ENCODE peak calls at places on chromosome 1, in seven cellular contexts. D is stomach; R is omental fat pad; X is stimulated activated CD4-positive, alpha-beta T cell treated with anti-CD3 and anti-CD28 coated beads, Interleukin-4, amount 100 ng/mL, for 4 hours; I is NCI-H1417; W is suprapubic skin; M is dermis microvascular lymphatic vessel endothelial cell. F is an unnamed sample.
A peak's percentile ranks its signal among the peaks of the same experiment; 100 is the strongest.

GRCh38 chr1:168288311-168289052 is 7.8 kb downstream of the TBX19 start:
- DNase-seq in D (no peak), R (no peak), X (no peak), I (no peak), W (no peak), M (no peak), F (no peak)

GRCh38 chr1:97759078-97759477 is 161.8 kb downstream of the DPYD start:
- DNase-seq in D (no peak), R (no peak), X (no peak), I (no peak), W (no peak), M (no peak), F (no peak)

GRCh38 chr1:162404550-162405160 is 7.3 kb downstream of the SH2D1B start:
- DNase-seq in D (no peak), R (no peak), X (no peak), I (no peak), W (no peak), M (no peak), F (no peak)

GRCh38 chr1:151060241-151061011 is at the start of gene MLLT11:
- DNase-seq in D (no peak), R (no peak), X (no peak), I (peak; percentile 94), W (no peak), M (no peak), F (no peak)

GRCh38 chr1:44327679-44328491 is 27.2 kb downstream of the ERI3 start:
- DNase-seq in D (peak; percentile 79), R (peak; percentile 94), X (no peak), I (peak; percentile 44), W (peak; percentile 93), M (peak; percentile 96), F (peak; percentile 99)

GRCh38 chr1:159040206-159040605 is 30.5 kb downstream of the IFI16 start:
- DNase-seq in D (no peak), R (no peak), X (no peak), I (no peak), W (no peak), M (no peak), F (no peak)

GRCh38 chr1:10866314-10867091 is 70.1 kb upstream of the CASZ1 start:
- DNase-seq in D (no peak), R (no peak), X (peak; percentile 39), I (peak; percentile 28), W (no peak), M (no peak), F (no peak)

GRCh38 chr1:31509124-31510072 is 66.9 kb upstream of the TINAGL1 start:
- DNase-seq in D (no peak), R (no peak), X (no peak), I (no peak), W (no peak), M (no peak), F (no peak)

GRCh38 chr1:65389296-65389695 is 31.2 kb upstream of the LEPR start:
- DNase-seq in D (no peak), R (no peak), X (no peak), I (no peak), W (no peak), M (no peak), F (no peak)

GRCh38 chr1:26999440-26999987 is 6.0 kb downstream of the TRNP1 start:
- DNase-seq in D (peak; percentile 58), R (no peak), X (no peak), I (peak; percentile 29), W (peak; percentile 76), M (no peak), F (peak; percentile 97)

GRCh38 chr1:8439015-8439702 is 121.2 kb downstream of the SLC45A1 start:
- DNase-seq in D (peak; percentile 76), R (peak; percentile 48), X (no peak), I (peak; percentile 90), W (peak; percentile 85), M (peak; percentile 82), F (no peak)

GRCh38 chr1:233575450-233575849 is 38.5 kb upstream of the KCNK1 start:
- DNase-seq in D (no peak), R (no peak), X (no peak), I (no peak), W (no peak), M (no peak), F (no peak)

GRCh38 chr1:221089273-221089672 is 210.0 kb downstream of the HLX start:
- DNase-seq in D (no peak), R (no peak), X (no peak), I (no peak), W (no peak), M (no peak), F (no peak)

GRCh38 chr1:115723756-115724155 is 44.8 kb downstream of the CASQ2 start:
- DNase-seq in D (no peak), R (no peak), X (no peak), I (no peak), W (no peak), M (no peak), F (no peak)

GRCh38 chr1:27557596-27558340 is 46.2 kb downstream of the AHDC1 start:
- DNase-seq in D (peak; percentile 65), R (no peak), X (no peak), I (no peak), W (no peak), M (no peak), F (peak; percentile 94)

F was measured in RWPE2.